ENCODE peak calls at places on chromosomes 1 and 21, in seven cellular contexts. K, J, A, M, L, Q and H are unnamed samples.

GRCh38 chr1:228399531-228400236 is 7.0 kb downstream of the TRIM11 start:
- DNase-seq in K (no peak), J (peak), A (no peak), M (no peak), L (peak), Q (no peak), H (no peak)

GRCh38 chr1:18385239-18385790 is 95.4 kb upstream of the KLHDC7A start:
- DNase-seq in K (no peak), J (no peak), A (no peak), M (no peak), L (no peak), Q (no peak), H (no peak)

GRCh38 chr1:230750576-230750975 is 3.4 kb downstream of the CAPN9 start:
- DNase-seq in K (peak), J (no peak), A (peak), M (no peak), L (peak), Q (no peak), H (no peak)

GRCh38 chr1:205661429-205662134 is 18.7 kb downstream of the SLC45A3 start:
- DNase-seq in K (no peak), J (no peak), A (no peak), M (no peak), L (no peak), Q (no peak), H (no peak)

GRCh38 chr1:236515443-236515958 is 8.3 kb upstream of the LGALS8 start:
- DNase-seq in K (no peak), J (no peak), A (no peak), M (no peak), L (no peak), Q (no peak), H (no peak)

GRCh38 chr1:6359568-6360496 is 33.7 kb downstream of the ACOT7 start:
- DNase-seq in K (peak), J (peak), A (peak), M (no peak), L (no peak), Q (peak), H (no peak)

GRCh38 chr1:166944186-166944967 is 31.0 kb downstream of the ILDR2 start:
- DNase-seq in K (no peak), J (no peak), A (no peak), M (no peak), L (no peak), Q (no peak), H (peak)

GRCh38 chr1:154199563-154199879 is 6.6 kb downstream of the CFAP141 start:
- DNase-seq in K (no peak), J (no peak), A (no peak), M (no peak), L (no peak), Q (no peak), H (no peak)

GRCh38 chr1:192831706-192832355 is 23.0 kb downstream of the RGS2 start:
- DNase-seq in K (no peak), J (no peak), A (no peak), M (no peak), L (no peak), Q (no peak), H (no peak)

GRCh38 chr1:9823943-9824701 is at the start of gene CLSTN1:
- DNase-seq in K (peak), J (peak), A (peak), M (peak), L (peak), Q (peak), H (no peak)

GRCh38 chr1:216750031-216750627 is 26.9 kb upstream of the ESRRG start:
- DNase-seq in K (no peak), J (no peak), A (peak), M (no peak), L (no peak), Q (no peak), H (no peak)

GRCh38 chr1:152505083-152505482 is 5.5 kb upstream of the LCE5A start:
- DNase-seq in K (no peak), J (no peak), A (no peak), M (no peak), L (no peak), Q (no peak), H (peak)

GRCh38 chr21:36551731-36552457 is 72.0 kb upstream of the CLDN14 start:
- DNase-seq in K (no peak), J (no peak), A (no peak), M (no peak), L (no peak), Q (no peak), H (no peak)

GRCh38 chr21:44301961-44302406 is 2.1 kb downstream of the PFKL start:
- DNase-seq in K (peak), J (no peak), A (peak), M (no peak), L (no peak), Q (no peak), H (no peak)

GRCh38 chr1:11594625-11595024 is 59.6 kb downstream of the FBXO2 start:
- DNase-seq in K (no peak), J (no peak), A (no peak), M (no peak), L (no peak), Q (no peak), H (no peak)

GRCh38 chr1:63746129-63746864 is 27.5 kb upstream of the ROR1 start:
- DNase-seq in K (no peak), J (no peak), A (no peak), M (no peak), L (no peak), Q (no peak), H (no peak)

GRCh38 chr1:110643886-110644285 is 30.9 kb downstream of the KCNA3 start:
- DNase-seq in K (no peak), J (no peak), A (no peak), M (no peak), L (no peak), Q (no peak), H (no peak)

GRCh38 chr1:52551476-52552235 is 1.2 kb downstream of the TUT4 start:
- DNase-seq in K (peak), J (no peak), A (no peak), M (no peak), L (no peak), Q (no peak), H (no peak)

GRCh38 chr1:47753808-47754207 is 243.4 kb downstream of the TRABD2B start:
- DNase-seq in K (no peak), J (no peak), A (no peak), M (no peak), L (no peak), Q (no peak), H (no peak)

GRCh38 chr1:92951141-92951582 is 10.1 kb downstream of the DIPK1A start:
- DNase-seq in K (peak), J (no peak), A (no peak), M (peak), L (no peak), Q (no peak), H (no peak)

GRCh38 chr1:119816407-119816806 is 5.1 kb upstream of the REG4 start:
- DNase-seq in K (peak), J (no peak), A (no peak), M (no peak), L (no peak), Q (no peak), H (no peak)

GRCh38 chr1:162680419-162681126 is 48.3 kb downstream of the DDR2 start:
- DNase-seq in K (no peak), J (no peak), A (no peak), M (no peak), L (no peak), Q (no peak), H (no peak)

GRCh38 chr1:67708606-67709005 is 23.6 kb downstream of the GADD45A start:
- DNase-seq in K (peak), J (no peak), A (peak), M (no peak), L (no peak), Q (no peak), H (no peak)

GRCh38 chr1:19481826-19482398 is 3.4 kb downstream of the CAPZB start:
- DNase-seq in K (no peak), J (no peak), A (no peak), M (no peak), L (no peak), Q (no peak), H (no peak)

GRCh38 chr1:36352910-36353878 is 29.7 kb upstream of the EVA1B start:
- DNase-seq in K (no peak), J (no peak), A (no peak), M (no peak), L (no peak), Q (no peak), H (no peak)

GRCh38 chr21:45460611-45461368 is 55.8 kb downstream of the COL18A1 start:
- DNase-seq in K (no peak), J (no peak), A (no peak), M (no peak), L (no peak), Q (no peak), H (no peak)

GRCh38 chr1:23980725-23981063 is 567 bp upstream of the SRSF10 start:
- DNase-seq in K (peak), J (no peak), A (no peak), M (no peak), L (no peak), Q (no peak), H (no peak)

GRCh38 chr1:23977854-23978191 is 2.3 kb downstream of the SRSF10 start:
- DNase-seq in K (no peak), J (no peak), A (no peak), M (no peak), L (no peak), Q (no peak), H (no peak)

GRCh38 chr1:23978825-23979224 is 1.3 kb downstream of the SRSF10 start:
- DNase-seq in K (no peak), J (no peak), A (no peak), M (no peak), L (no peak), Q (no peak), H (no peak)

GRCh38 chr1:23980006-23980724 is at the start of gene SRSF10:
- DNase-seq in K (peak), J (peak), A (peak), M (peak), L (peak), Q (peak), H (peak)

GRCh38 chr1:23979387-23980005 is 631 bp downstream of the SRSF10 start:
- DNase-seq in K (no peak), J (no peak), A (no peak), M (no peak), L (no peak), Q (no peak), H (no peak)
- H3K27ac ChIP-seq in K (peak), J (peak), A (peak), M (peak), L (peak), Q (peak), H (peak)

GRCh38 chr1:246139745-246140182 is 367.3 kb downstream of the SMYD3 start:
- DNase-seq in K (no peak), J (no peak), A (no peak), M (peak), L (no peak), Q (no peak), H (no peak)
- TF ChIP-seq EP300 in K (no peak), J (no peak), A (no peak), M (peak), L (no peak), Q (no peak), H (no peak)

DNA sequence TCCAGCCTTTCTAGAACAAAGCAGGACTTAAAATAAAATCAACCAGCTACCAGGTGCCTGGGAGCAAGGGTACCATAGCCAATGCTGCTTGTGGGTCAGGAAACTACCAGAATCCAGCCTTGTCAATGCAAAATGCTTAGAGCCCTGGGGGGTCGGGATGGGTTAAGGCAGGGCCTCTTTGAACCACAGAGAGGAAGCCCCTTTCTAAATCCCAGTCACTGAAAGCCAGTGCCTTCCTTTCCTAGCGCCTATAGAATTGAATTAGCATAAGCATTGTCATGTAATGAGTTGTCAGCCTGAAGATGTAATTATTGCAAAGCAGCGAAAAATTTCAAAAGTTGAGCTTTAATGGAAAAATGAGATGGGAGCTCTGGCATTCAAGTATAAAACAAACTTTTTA is 176.6 kb upstream of the DAB1 start:
- DNase-seq in K (no peak), J (no peak), A (no peak), M (no peak), L (no peak), Q (no peak), H (no peak)
- H3K27ac ChIP-seq in K (no peak), J (no peak), A (no peak), M (no peak), L (no peak), Q (no peak), H (no peak)

DNA sequence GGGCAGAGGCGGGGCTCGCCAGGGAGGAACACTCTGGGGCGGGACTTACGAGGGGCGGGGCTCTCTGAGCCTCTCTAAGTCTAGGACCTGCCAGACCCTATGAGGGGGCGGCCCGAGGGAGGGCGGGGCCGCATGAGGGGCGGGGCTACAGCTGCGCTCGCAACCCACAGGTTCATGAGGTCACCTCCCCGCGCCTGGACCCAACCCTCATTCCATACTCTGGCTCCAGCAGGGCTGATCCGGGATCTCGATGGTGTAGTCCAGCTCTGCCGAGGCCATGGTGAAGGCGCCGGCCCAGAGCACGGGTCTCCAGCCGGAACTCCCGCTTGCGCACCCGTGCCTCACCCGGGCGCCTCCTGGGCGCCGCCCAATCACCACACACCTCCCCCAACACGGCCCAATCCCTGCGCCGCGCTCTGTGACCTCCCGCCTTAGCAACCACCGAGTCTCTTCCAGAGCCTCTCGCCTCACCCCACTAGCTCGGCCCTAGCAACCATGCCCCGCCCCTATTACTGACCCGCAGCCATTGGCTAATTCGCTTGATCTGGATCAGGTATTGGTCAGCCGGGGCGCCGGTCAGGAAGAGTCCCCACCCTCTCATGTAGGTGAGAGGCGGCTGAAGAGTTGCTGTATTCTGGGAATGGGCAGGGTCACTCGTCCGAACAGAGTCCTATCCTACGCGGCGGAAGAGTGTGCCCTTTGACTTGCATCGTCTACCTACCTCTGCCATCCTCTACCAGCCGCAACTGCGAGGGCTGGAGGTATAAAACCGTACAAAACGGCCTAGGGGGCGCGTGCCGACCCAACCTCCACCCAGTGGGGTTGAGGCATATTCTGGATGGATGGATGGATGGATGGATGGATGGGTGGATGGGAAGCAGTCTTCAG is at the start of the genes ARMH1 and TMEM53:
- DNase-seq in K (peak), J (peak), A (peak), M (peak), L (peak), Q (peak), H (peak)
- TF ChIP-seq EP300 in K (peak), J (no peak), A (no peak), M (no peak), L (no peak), Q (no peak), H (no peak)

DNA sequence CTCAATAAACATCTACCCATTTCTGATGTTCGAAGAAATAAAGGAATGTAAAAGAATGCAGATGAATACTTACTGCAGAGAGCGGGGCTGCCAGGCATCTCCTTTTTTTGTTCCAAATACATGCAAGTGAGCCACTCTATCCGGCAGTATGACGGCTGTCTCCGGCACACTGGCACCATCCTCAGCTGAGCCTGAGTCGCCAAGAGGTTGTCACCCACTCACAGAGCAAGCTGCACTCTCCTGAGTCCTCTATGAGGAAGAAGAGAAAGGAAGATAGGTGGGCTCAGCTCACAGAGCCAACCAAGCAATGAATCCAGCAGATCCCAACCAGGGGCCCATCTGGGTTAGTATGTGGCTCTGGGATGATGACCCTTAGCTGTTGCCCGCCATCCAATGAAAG is 65.3 kb downstream of the CD46 start:
- DNase-seq in K (no peak), J (peak), A (no peak), M (no peak), L (peak), Q (no peak), H (no peak)
- H3K27ac ChIP-seq in K (peak), J (peak), A (peak), M (no peak), L (no peak), Q (peak), H (peak)

DNA sequence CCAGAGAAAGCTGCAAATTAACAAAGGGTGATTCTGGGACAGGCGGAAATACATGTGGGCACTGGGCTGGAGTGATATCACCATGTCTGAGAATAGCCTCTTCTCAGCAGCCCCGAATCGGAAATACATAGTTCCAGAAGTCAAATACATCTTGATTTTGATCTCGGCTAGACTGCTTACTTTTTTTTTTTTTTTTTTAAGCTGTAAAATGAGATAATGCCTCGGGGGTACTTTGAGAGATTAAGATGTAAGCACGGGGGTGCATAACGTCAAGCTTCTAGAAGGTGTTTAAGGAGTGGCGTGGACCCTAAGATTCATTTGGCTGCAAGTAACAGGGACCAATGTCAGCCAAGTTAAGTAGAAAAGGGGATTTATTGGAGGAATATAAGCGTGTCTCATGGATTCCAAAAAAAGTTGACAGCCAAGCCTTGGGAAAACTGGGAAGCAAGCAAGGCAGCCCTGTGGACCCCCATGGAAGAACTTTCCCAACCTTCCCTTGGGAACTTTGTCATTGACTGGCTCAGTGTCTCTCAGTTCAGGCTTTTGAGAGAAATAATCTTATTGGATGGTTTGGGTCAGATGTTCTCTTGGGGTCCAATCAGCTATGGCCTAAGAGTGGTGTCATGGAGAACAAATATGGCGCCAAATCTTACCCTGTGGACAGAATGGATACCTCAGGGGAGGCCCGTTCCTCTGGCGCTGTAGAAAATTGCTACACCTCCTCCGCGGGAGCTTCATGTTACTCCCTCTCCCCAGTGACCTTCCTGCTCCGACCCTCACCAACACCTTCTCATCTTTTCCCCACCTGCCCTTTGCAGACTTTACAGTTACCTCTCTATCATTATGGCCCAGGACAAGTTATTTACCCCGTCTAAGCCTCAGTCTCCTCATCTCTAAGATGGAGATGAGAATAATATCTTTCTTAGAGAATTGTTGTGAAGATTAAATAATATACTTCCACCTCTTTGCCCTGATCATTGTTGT is 186.6 kb downstream of the KAZN start:
- DNase-seq in K (no peak), J (no peak), A (no peak), M (no peak), L (no peak), Q (no peak), H (no peak)
- TF ChIP-seq EP300 in K (no peak), J (no peak), A (no peak), M (no peak), L (no peak), Q (no peak), H (no peak)

GRCh38 chr21:16279658-16280581 is 550.1 kb downstream of the USP25 start:
- DNase-seq in K (no peak), J (peak), A (no peak), M (no peak), L (no peak), Q (no peak), H (no peak)

GRCh38 chr21:16285646-16286223 is 556.0 kb downstream of the USP25 start:
- DNase-seq in K (no peak), J (no peak), A (no peak), M (no peak), L (no peak), Q (no peak), H (no peak)

GRCh38 chr21:16280731-16281130 is 550.9 kb downstream of the USP25 start:
- DNase-seq in K (no peak), J (no peak), A (no peak), M (no peak), L (no peak), Q (no peak), H (no peak)
- H3K27ac ChIP-seq in K (no peak), J (peak), A (peak), M (no peak), L (peak), Q (peak), H (peak)

GRCh38 chr1:87905651-87906050 is 577.0 kb downstream of the LMO4 start:
- DNase-seq in K (no peak), J (no peak), A (no peak), M (no peak), L (no peak), Q (no peak), H (no peak)
- TF ChIP-seq EP300 in K (no peak), J (no peak), A (no peak), M (no peak), L (no peak), Q (no peak), H (no peak)